ENCODE peak calls at places on chromosomes 12 and 14, in four cellular contexts. G, B, J and X are unnamed samples. For H3K36me3, the result is how much of the 10 kb centered on the place peaks cover.

GRCh38 chr14:95137804-95138167 is 19.5 kb downstream of the DICER1 start:
- DNase-seq in G (no peak), J (peak), B (peak), X (no peak)

GRCh38 chr14:38065101-38065762 is 142.5 kb upstream of the SSTR1 start:
- DNase-seq in J (no peak), B (no peak), G (no peak), X (no peak)

GRCh38 chr14:22512106-22512814 is 76.8 kb downstream of the DAD1 start:
- DNase-seq in G (no peak), J (no peak), B (no peak), X (no peak)

GRCh38 chr14:55610717-55611370 is 30.8 kb downstream of the KTN1 start:
- DNase-seq in G (no peak), J (no peak), B (no peak), X (no peak)

GRCh38 chr12:98896938-98897337 is 251.8 kb downstream of the APAF1 start:
- DNase-seq in J (peak), B (no peak), G (peak), X (no peak)

GRCh38 chr12:117486840-117487659 is 125.6 kb upstream of the NOS1 start:
- DNase-seq in G (no peak), B (peak), J (no peak), X (no peak)

GRCh38 chr12:103680591-103681065 is 93.6 kb downstream of the STAB2 start:
- DNase-seq in B (no peak), J (no peak), G (peak), X (no peak)

GRCh38 chr12:542290-543113 is 82.8 kb downstream of the B4GALNT3 start:
- DNase-seq in J (peak), G (no peak), B (no peak), X (no peak)

GRCh38 chr12:30822385-30823139 is 67.8 kb upstream of the CAPRIN2 start:
- DNase-seq in B (peak), J (peak), G (peak), X (no peak)

GRCh38 chr12:124236651-124237050 is 58.2 kb upstream of the RFLNA start:
- DNase-seq in G (peak), B (no peak), J (no peak), X (no peak)

GRCh38 chr12:117236456-117237001 is 46.3 kb upstream of the FBXO21 start:
- DNase-seq in G (peak), J (peak), B (peak), X (peak)

GRCh38 chr12:19220205-19220604 is 90.7 kb downstream of the PLEKHA5 start:
- DNase-seq in J (no peak), G (peak), B (no peak), X (no peak)

GRCh38 chr12:67649165-67650126 is 901 bp downstream of the DYRK2 start:
- DNase-seq in J (peak), G (no peak), B (peak), X (peak)

GRCh38 chr12:24791622-24792021 is 157.3 kb downstream of the BCAT1 start:
- DNase-seq in B (no peak), G (no peak), J (no peak), X (no peak)

GRCh38 chr14:24188251-24189058 is at the start of gene IPO4:
- DNase-seq in B (peak), J (peak), G (peak), X (peak)

GRCh38 chr14:70098257-70098809 is 90.4 kb downstream of the SLC8A3 start:
- DNase-seq in G (no peak), J (no peak), B (no peak), X (no peak)

GRCh38 chr14:64504897-64505771 is 564 bp downstream of the ZBTB1 start:
- DNase-seq in J (peak), B (peak), G (peak), X (peak)

GRCh38 chr12:77003244-77003643 is 62.1 kb downstream of the E2F7 start:
- DNase-seq in J (no peak), G (peak), B (no peak), X (no peak)

GRCh38 chr12:18456344-18456743 is 195.0 kb downstream of the PIK3C2G start:
- DNase-seq in B (no peak), J (no peak), G (no peak), X (no peak)

GRCh38 chr12:88639361-88639760 is 59.1 kb upstream of the KITLG start:
- DNase-seq in G (peak), J (no peak), B (no peak), X (no peak)

GRCh38 chr12:24759155-24759554 is 189.7 kb downstream of the BCAT1 start:
- DNase-seq in G (peak), B (no peak), J (no peak), X (peak)

GRCh38 chr12:125544979-125545378 is 479.7 kb downstream of the AACS start:
- DNase-seq in B (no peak), J (no peak), G (no peak), X (no peak)

GRCh38 chr14:58297762-58298476 is 436 bp upstream of the ARID4A start:
- DNase-seq in J (peak), B (peak), G (peak), X (peak)
- TF ChIP-seq CTCF in J (no peak), B (no peak), G (no peak), X (no peak)

GRCh38 chr12:112151766-112152541 is 26.6 kb downstream of the TRAFD1 start:
- DNase-seq in G (no peak), J (no peak), B (no peak), X (no peak)

GRCh38 chr12:112146123-112146522 is 20.8 kb downstream of the TRAFD1 start:
- DNase-seq in G (no peak), B (peak), J (no peak), X (no peak)

GRCh38 chr12:112148031-112148513 is 22.7 kb downstream of the TRAFD1 start:
- DNase-seq in J (no peak), G (peak), B (peak), X (no peak)

GRCh38 chr12:112153181-112153899 is 28.0 kb downstream of the TRAFD1 start:
- DNase-seq in B (no peak), G (no peak), J (no peak), X (no peak)

GRCh38 chr12:112149596-112149995 is 24.2 kb downstream of the TRAFD1 start:
- DNase-seq in B (no peak), J (no peak), G (no peak), X (peak)
- H3K36me3 ChIP-seq in B (half or more), J (under half), G (half or more), X (under half)

GRCh38 chr14:71168564-71168963 is 261.3 kb downstream of the PCNX1 start:
- DNase-seq in B (no peak), G (no peak), J (no peak), X (no peak)

GRCh38 chr14:71165121-71165574 is 257.9 kb downstream of the PCNX1 start:
- DNase-seq in G (peak), J (no peak), B (no peak), X (peak)

GRCh38 chr14:71163842-71164500 is 256.7 kb downstream of the PCNX1 start:
- DNase-seq in G (no peak), B (no peak), J (no peak), X (no peak)

GRCh38 chr14:71165650-71166049 is 258.4 kb downstream of the PCNX1 start:
- DNase-seq in J (no peak), B (no peak), G (no peak), X (peak)

DNA sequence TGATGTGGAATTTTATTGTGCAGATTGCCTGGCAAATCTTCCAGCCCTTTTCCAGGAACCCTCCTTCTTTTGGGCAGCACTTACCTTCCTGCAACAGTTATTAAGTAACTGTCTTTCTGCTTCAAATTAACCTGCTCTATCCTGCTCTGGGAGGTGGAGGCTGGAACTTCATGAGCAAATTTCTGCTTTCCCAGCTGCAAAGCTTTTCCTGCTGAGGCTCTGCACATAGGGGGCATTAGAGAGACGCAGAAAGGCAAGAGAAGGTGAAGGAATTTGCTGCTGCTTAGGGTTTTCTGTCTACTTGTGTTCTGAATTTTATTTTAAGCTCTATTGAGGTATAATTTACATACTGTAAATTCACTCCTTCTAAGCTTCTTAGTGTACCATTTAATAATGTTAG is 259.2 kb downstream of the PCNX1 start:
- DNase-seq in B (no peak), G (peak), J (peak), X (peak)
- TF ChIP-seq CTCF in B (no peak), G (peak), J (peak), X (peak)

DNA sequence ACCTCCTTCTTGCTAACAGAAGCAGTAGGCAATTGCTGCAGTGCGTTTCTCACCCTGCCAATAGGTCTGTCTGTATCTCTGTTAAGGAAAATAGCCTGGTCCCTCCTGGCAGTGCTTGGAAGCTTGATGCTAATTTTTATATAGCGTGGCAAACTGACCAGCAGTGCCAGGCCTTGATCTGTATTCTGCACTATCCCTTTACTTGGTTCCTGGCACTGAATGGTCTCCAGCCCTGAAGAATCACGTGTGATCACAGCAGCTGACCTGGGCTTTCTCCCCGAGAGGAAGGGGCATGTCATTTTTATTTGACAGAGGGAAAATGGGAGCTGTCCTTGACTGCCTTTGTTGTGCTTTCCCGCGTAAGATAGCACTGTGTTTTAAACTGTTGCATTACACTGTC is 48.7 kb upstream of the TRAF3 start:
- DNase-seq in G (no peak), J (no peak), B (no peak), X (no peak)
- H3K36me3 ChIP-seq in G (under half), J (under half), B (half or more), X (under half)

DNA sequence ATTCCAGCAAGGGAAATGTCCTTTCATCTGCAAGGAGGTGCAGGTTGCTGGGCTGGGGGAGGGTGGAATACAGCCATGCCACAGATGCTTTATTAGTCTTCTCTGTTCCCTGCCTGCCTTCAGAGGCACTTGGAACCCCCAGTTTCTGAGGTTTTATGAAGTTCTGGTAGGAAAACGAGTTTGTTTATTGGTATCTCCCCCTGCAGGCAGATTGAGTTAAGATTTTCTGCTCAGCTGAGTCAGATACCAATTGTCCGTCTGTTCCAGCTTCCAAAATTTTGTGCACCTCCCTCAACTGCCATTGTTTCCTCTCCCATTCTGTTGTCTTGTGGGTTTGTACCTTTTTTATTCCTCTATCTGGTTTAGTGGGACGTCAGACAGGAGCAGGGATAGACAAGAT is 155.6 kb downstream of the ETV6 start:
- DNase-seq in B (no peak), J (no peak), G (no peak), X (no peak)
- TF ChIP-seq CTCF in B (no peak), J (no peak), G (no peak), X (peak)

GRCh38 chr12:101297661-101298060 is 17.8 kb downstream of the UTP20 start:
- DNase-seq in G (peak), B (no peak), J (no peak), X (no peak)
- H3K36me3 ChIP-seq in G (under half), B (half or more), J (under half), X (under half)